ENCODE peak calls at places on chromosomes 12 and 14, in seven cellular contexts. J is left ventricle myocardium inferior; F is fibroblast of lung; U is brain microvascular endothelial cell; D is IMR-90; A is CD8-positive, alpha-beta T cell; W is Caco-2. P is an unnamed sample. For H3K36me3 and H3K27me3, the result is how much of the 10 kb centered on the place peaks cover.

GRCh38 chr12:50059440-50060119 is 2.2 kb downstream of the ASIC1 start:
- DNase-seq in U (no peak), A (peak), F (peak), W (no peak), J (no peak), D (peak), P (no peak)

GRCh38 chr14:95796846-95797245 is 79.8 kb upstream of the TUNAR start:
- DNase-seq in U (no peak), F (no peak), D (no peak), J (no peak), W (no peak), A (no peak), P (no peak)

GRCh38 chr14:99751539-99752485 is 41.4 kb upstream of the EML1 start:
- DNase-seq in W (no peak), J (peak), U (no peak), F (peak), D (peak), A (no peak), P (no peak)

GRCh38 chr12:122508163-122508562 is 7.4 kb upstream of the ZCCHC8 start:
- DNase-seq in W (no peak), A (no peak), F (no peak), D (no peak), U (no peak), J (no peak), P (no peak)

GRCh38 chr12:62846506-62846905 is 88.4 kb downstream of the PPM1H start:
- DNase-seq in J (no peak), D (peak), U (peak), A (no peak), F (peak), W (no peak), P (no peak)

GRCh38 chr12:48285751-48286650 is 64.7 kb downstream of the ZNF641 start:
- DNase-seq in D (no peak), F (no peak), U (no peak), J (no peak), A (no peak), W (no peak), P (no peak)

GRCh38 chr12:27344246-27344645 is 11.6 kb downstream of the BMAL2 start:
- DNase-seq in U (no peak), D (no peak), W (no peak), J (no peak), A (no peak), F (no peak), P (peak)

GRCh38 chr14:58331111-58331510 is 32.8 kb downstream of the ARID4A start:
- DNase-seq in U (peak), J (peak), F (peak), D (peak), W (peak), A (peak), P (peak)

GRCh38 chr14:32998433-32998832 is 59.8 kb downstream of the NPAS3 start:
- DNase-seq in U (peak), W (no peak), A (no peak), D (peak), J (no peak), F (peak), P (peak)

GRCh38 chr12:82688035-82688501 is 1.4 kb downstream of the TMTC2 start:
- DNase-seq in F (peak), J (no peak), A (no peak), W (no peak), U (peak), D (no peak), P (peak)

GRCh38 chr14:86646688-86647687 is 1117.0 kb downstream of the FLRT2 start:
- DNase-seq in F (peak), W (no peak), J (no peak), D (peak), A (no peak), U (no peak), P (peak)

GRCh38 chr12:25323774-25324086 is 73.0 kb upstream of the KRAS start:
- DNase-seq in U (no peak), D (no peak), J (no peak), W (no peak), A (no peak), F (no peak), P (no peak)

GRCh38 chr12:24860546-24860945 is 88.4 kb downstream of the BCAT1 start:
- DNase-seq in F (peak), W (no peak), U (peak), A (no peak), D (peak), J (no peak), P (no peak)

GRCh38 chr12:108332791-108333382 is 6.2 kb downstream of the CMKLR1 start:
- DNase-seq in W (no peak), F (no peak), A (no peak), D (no peak), U (peak), J (peak), P (no peak)

GRCh38 chr14:74211945-74212580 is 27.2 kb upstream of the VSX2 start:
- DNase-seq in A (no peak), U (no peak), F (no peak), D (no peak), J (no peak), W (no peak), P (no peak)

GRCh38 chr14:77369280-77369679 is 7.6 kb downstream of the TMED8 start:
- DNase-seq in F (no peak), W (no peak), A (no peak), J (no peak), D (no peak), U (no peak), P (no peak)

GRCh38 chr12:107759410-107759809 is 1.5 kb downstream of the PRDM4 start:
- DNase-seq in W (peak), F (peak), J (no peak), D (peak), A (no peak), U (peak), P (peak)

GRCh38 chr14:100317897-100318808 is 5.0 kb upstream of the SLC25A47 start:
- DNase-seq in J (peak), A (peak), F (peak), U (peak), D (peak), W (no peak), P (no peak)

GRCh38 chr12:3655331-3655900 is 97.5 kb downstream of the CRACR2A start:
- DNase-seq in W (no peak), J (no peak), A (no peak), F (no peak), U (no peak), D (no peak), P (peak)

GRCh38 chr12:114447274-114447716 is 41.4 kb upstream of the TBX5 start:
- DNase-seq in U (no peak), F (no peak), J (peak), D (no peak), W (no peak), A (no peak), P (no peak)

GRCh38 chr14:21203470-21204166 is 47.8 kb upstream of the OR5AU1 start:
- DNase-seq in W (no peak), J (no peak), A (no peak), U (no peak), F (no peak), D (no peak), P (no peak)

GRCh38 chr14:99554757-99555531 is 49.1 kb downstream of the CCDC85C start:
- DNase-seq in W (no peak), F (no peak), D (no peak), J (no peak), A (no peak), U (no peak), P (peak)

GRCh38 chr12:117172168-117172567 is 18.1 kb downstream of the FBXO21 start:
- DNase-seq in A (no peak), J (no peak), D (no peak), F (no peak), U (no peak), W (no peak), P (no peak)
- H3K36me3 ChIP-seq in A (half or more), J (half or more), D (half or more), F (under half), U (half or more), W (under half), P (under half)

DNA sequence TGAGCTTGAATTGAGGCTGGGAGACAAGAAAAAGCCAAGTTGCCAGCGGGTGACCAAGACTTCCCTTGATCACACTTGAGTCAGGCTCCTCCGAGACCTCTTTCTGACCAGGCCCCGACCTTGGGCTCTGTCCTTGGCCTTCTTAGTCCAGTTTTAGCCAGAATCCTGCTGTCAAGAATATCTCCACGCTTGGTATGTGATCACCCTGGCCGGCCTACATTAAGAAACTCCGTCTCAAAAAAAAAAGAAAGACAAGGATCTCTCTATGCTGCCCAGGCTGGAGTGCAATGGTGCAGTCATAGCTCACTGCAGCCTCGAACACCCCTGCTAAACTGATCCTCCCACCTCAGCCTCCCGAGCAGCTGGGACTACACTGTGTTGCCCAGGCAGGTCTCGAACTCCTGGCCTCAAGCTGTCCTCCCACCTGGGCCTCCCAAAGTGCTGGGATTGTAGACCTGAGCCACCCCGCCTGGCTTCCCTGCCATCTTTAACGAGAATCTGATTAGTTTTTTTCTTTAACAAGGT is 1.0 kb upstream of the ITPK1 start:
- DNase-seq in J (no peak), A (no peak), D (no peak), U (no peak), W (no peak), F (no peak), P (no peak)
- H3K4me3 ChIP-seq in J (peak), A (peak), D (peak), U (no peak), W (peak), F (no peak), P (peak)

DNA sequence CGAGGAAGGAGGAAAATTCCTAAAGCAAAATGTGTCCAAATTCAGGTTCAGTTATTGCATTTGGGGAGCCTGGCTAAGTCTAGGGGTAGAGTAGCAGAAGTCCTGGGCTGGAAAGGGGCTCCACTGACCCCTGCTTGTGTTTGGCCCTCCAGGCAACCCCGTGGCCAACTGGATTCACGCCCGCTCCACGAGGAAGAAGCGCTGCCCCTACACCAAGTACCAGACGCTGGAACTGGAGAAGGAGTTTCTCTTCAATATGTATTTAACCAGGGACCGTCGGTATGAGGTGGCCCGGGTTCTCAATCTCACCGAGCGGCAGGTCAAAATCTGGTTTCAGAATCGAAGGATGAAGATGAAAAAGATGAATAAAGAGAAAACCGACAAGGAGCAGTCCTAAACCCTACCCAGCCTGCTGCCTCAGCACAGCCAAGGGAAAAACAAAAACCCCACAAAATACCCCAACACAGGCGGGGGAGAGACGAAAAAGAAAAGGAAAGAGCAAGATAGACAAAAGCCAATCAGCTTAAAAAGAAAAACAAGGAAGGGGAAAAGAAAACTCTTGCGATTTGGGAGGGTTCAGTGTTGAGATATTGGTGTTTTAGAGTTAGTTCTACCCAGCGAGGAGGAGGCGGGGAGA is 2.4 kb downstream of the HOXC9 start:
- DNase-seq in U (no peak), D (no peak), F (no peak), J (no peak), A (no peak), W (no peak), P (no peak)
- H3K27me3 ChIP-seq in U (half or more), D (half or more), F (half or more), J (half or more), A (half or more), W (under half), P (half or more)

GRCh38 chr12:131733874-131734273 is 23.0 kb downstream of the SFSWAP start:
- DNase-seq in A (peak), U (no peak), F (no peak), D (no peak), J (no peak), W (no peak), P (no peak)

GRCh38 chr12:131736807-131737484 is 26.1 kb downstream of the SFSWAP start:
- DNase-seq in F (peak), J (no peak), A (no peak), U (peak), D (peak), W (peak), P (peak)

GRCh38 chr12:131734336-131735152 is 23.7 kb downstream of the SFSWAP start:
- DNase-seq in J (no peak), F (no peak), A (no peak), D (no peak), U (no peak), W (no peak), P (peak)

GRCh38 chr12:131735863-131736806 is 25.2 kb downstream of the SFSWAP start:
- DNase-seq in W (no peak), D (no peak), F (no peak), A (no peak), U (no peak), J (no peak), P (no peak)

GRCh38 chr12:131735153-131735456 is 24.2 kb downstream of the SFSWAP start:
- DNase-seq in D (no peak), J (no peak), W (no peak), U (no peak), A (no peak), F (no peak), P (no peak)
- H3K36me3 ChIP-seq in D (under half), J (half or more), W (under half), U (under half), A (half or more), F (under half), P (under half)

GRCh38 chr12:10717410-10717809 is 5.7 kb downstream of the YBX3 start:
- DNase-seq in W (no peak), U (no peak), A (no peak), J (no peak), F (peak), D (peak), P (peak)
- H3K4me3 ChIP-seq in W (no peak), U (no peak), A (no peak), J (peak), F (no peak), D (peak), P (no peak)

GRCh38 chr12:40692617-40693502 is 621 bp downstream of the CNTN1 start:
- DNase-seq in J (no peak), U (no peak), D (no peak), W (no peak), F (no peak), A (no peak), P (peak)
- H3K27me3 ChIP-seq in J (half or more), U (under half), D (under half), W (under half), F (under half), A (under half), P (under half)

DNA sequence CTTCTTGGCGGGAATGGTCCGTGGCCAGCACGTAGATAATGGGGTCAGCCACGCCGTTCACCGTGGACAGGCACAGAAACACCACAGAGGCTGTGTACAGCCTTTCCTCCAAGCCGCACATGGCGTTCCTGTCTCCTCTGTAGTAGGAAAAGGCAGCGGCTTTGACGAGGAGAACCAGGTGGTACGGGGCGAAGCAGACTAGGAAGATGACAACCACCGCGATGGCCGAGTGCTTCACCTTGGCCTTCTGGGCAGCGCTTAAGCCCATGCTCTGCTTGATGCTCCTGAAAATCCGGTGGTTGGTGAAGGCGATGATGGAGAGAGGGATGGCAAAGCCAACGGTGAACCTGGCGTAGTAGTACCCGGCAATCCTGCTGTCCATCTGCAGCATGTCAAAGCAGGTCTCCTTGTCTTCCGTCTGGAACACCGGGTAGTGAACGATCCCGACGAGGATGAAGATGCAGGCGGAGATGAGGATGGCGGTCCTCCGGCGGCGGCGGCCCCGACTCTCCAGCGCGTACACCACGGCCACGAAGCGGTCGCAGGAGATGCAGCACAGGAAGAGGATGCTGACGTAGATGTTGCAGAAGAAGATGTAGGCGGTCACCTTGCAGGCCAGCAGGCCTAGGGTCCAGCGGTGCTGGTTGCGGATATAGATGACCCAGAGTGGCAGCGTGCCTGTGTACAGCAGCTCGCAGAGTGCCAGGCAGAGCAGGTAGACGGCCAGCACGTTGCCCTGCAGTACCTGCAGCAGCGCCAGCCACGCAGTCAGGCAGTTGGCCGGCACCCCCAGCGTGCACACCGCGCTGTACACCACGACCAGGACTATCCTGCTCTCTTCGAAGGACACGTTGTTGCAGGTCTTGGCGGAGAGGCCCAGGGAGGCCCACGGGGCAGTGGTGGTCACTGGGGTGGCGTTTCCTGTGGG is 13.8 kb downstream of the GPR132 start:
- DNase-seq in D (no peak), A (no peak), J (no peak), U (no peak), F (no peak), W (no peak), P (no peak)
- H3K36me3 ChIP-seq in D (under half), A (under half), J (under half), U (under half), F (under half), W (under half), P (under half)

DNA sequence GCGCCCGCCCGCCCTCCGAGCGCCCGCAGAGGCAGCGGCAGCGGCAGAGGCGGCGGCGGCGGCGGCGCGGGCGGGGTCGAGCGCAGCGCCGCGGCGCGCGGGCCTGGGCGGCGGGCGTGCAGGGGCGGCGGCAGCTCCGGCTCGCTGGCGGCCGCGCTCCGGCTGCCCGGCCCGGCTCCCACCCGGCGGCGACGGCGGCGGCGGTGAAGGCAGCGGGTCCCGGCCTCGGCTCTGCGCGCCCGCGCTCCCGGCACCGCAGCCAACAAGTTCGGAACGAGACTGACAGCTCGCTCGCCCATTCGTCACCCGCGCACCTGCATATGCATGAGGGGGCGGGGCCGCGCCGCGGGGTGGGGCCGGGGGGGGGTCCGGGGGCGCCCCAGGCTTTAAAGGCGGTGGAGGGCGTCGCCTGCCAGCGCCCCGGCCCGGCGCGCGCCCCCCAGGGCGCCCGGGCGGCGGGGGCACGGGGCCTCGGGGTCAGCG is at the start of gene JAG2:
- DNase-seq in U (peak), A (no peak), D (no peak), J (peak), F (peak), W (peak), P (peak)
- H3K4me3 ChIP-seq in U (no peak), A (peak), D (peak), J (peak), F (no peak), W (peak), P (peak)

P was measured in bronchial epithelial cell.